ENCODE peak calls at places on chromosomes 12 and 14, in four cellular contexts. One of them, this sample, is unnamed.

GRCh38 chr12:116673713-116674112 is 64.2 kb downstream of the SPRING1 start:
- DNase-seq in right lobe of liver: no peak
- DNase-seq in left ventricle myocardium inferior: no peak
- DNase-seq in psoas muscle: no peak
- DNase-seq in this sample: no peak

GRCh38 chr14:39939023-39939422 is 506.8 kb upstream of the FBXO33 start:
- DNase-seq in right lobe of liver: no peak
- DNase-seq in left ventricle myocardium inferior: no peak
- DNase-seq in psoas muscle: no peak
- DNase-seq in this sample: no peak

GRCh38 chr14:60922050-60922449 is 58.8 kb downstream of the TRMT5 start:
- DNase-seq in right lobe of liver: no peak
- DNase-seq in left ventricle myocardium inferior: no peak
- DNase-seq in psoas muscle: no peak
- DNase-seq in this sample: no peak

GRCh38 chr12:120583478-120584030 is 2.4 kb upstream of the POP5 start:
- DNase-seq in right lobe of liver: peak
- DNase-seq in left ventricle myocardium inferior: peak
- DNase-seq in psoas muscle: peak
- DNase-seq in this sample: peak

GRCh38 chr12:59084758-59085383 is 164.6 kb upstream of the LRIG3 start:
- DNase-seq in right lobe of liver: no peak
- DNase-seq in left ventricle myocardium inferior: no peak
- DNase-seq in psoas muscle: peak
- DNase-seq in this sample: no peak

GRCh38 chr12:121514184-121514742 is 66.6 kb downstream of the KDM2B start:
- DNase-seq in right lobe of liver: no peak
- DNase-seq in left ventricle myocardium inferior: no peak
- DNase-seq in psoas muscle: no peak
- DNase-seq in this sample: no peak

GRCh38 chr14:87041290-87042020 is 951.5 kb downstream of the GALC start:
- DNase-seq in right lobe of liver: no peak
- DNase-seq in left ventricle myocardium inferior: no peak
- DNase-seq in psoas muscle: no peak
- DNase-seq in this sample: no peak

GRCh38 chr14:21039059-21039422 is 3.1 kb upstream of the RNASE7 start:
- DNase-seq in right lobe of liver: peak
- DNase-seq in left ventricle myocardium inferior: peak
- DNase-seq in psoas muscle: peak
- DNase-seq in this sample: peak

GRCh38 chr14:90518941-90519256 is 122.1 kb downstream of the CALM1 start:
- DNase-seq in right lobe of liver: no peak
- DNase-seq in left ventricle myocardium inferior: no peak
- DNase-seq in psoas muscle: no peak
- DNase-seq in this sample: peak

GRCh38 chr12:77122236-77122635 is 56.9 kb upstream of the E2F7 start:
- DNase-seq in right lobe of liver: no peak
- DNase-seq in left ventricle myocardium inferior: no peak
- DNase-seq in psoas muscle: no peak
- DNase-seq in this sample: no peak

GRCh38 chr14:51789631-51790030 is 70.8 kb upstream of the GNG2 start:
- DNase-seq in right lobe of liver: no peak
- DNase-seq in left ventricle myocardium inferior: no peak
- DNase-seq in psoas muscle: no peak
- DNase-seq in this sample: no peak

GRCh38 chr12:94111290-94111689 is 37.1 kb upstream of the PLXNC1 start:
- DNase-seq in right lobe of liver: no peak
- DNase-seq in left ventricle myocardium inferior: no peak
- DNase-seq in psoas muscle: no peak
- DNase-seq in this sample: no peak

GRCh38 chr14:89792489-89793366 is 161.8 kb downstream of the EFCAB11 start:
- DNase-seq in right lobe of liver: no peak
- DNase-seq in left ventricle myocardium inferior: no peak
- DNase-seq in psoas muscle: peak
- DNase-seq in this sample: no peak

GRCh38 chr12:19186722-19187661 is 57.5 kb downstream of the PLEKHA5 start:
- DNase-seq in right lobe of liver: no peak
- DNase-seq in left ventricle myocardium inferior: no peak
- DNase-seq in psoas muscle: no peak
- DNase-seq in this sample: no peak

GRCh38 chr12:42926232-42926631 is 336.7 kb upstream of the PRICKLE1 start:
- DNase-seq in right lobe of liver: no peak
- DNase-seq in left ventricle myocardium inferior: no peak
- DNase-seq in psoas muscle: no peak
- DNase-seq in this sample: no peak

GRCh38 chr14:21093769-21094681 is 4.4 kb downstream of the ZNF219 start:
- DNase-seq in right lobe of liver: no peak
- DNase-seq in left ventricle myocardium inferior: no peak
- DNase-seq in psoas muscle: no peak
- DNase-seq in this sample: no peak

GRCh38 chr12:114767906-114768697 is 84.1 kb upstream of the TBX3 start:
- DNase-seq in right lobe of liver: no peak
- DNase-seq in left ventricle myocardium inferior: no peak
- DNase-seq in psoas muscle: no peak
- DNase-seq in this sample: no peak

GRCh38 chr12:57462307-57463253 is 3.0 kb downstream of the GLI1 start:
- DNase-seq in right lobe of liver: peak
- DNase-seq in left ventricle myocardium inferior: peak
- DNase-seq in psoas muscle: peak
- DNase-seq in this sample: peak

GRCh38 chr14:86521032-86521730 is 991.2 kb downstream of the FLRT2 start:
- DNase-seq in right lobe of liver: no peak
- DNase-seq in left ventricle myocardium inferior: no peak
- DNase-seq in psoas muscle: no peak
- DNase-seq in this sample: no peak

GRCh38 chr12:13181375-13182070 is 15.0 kb upstream of the EMP1 start:
- DNase-seq in right lobe of liver: no peak
- DNase-seq in left ventricle myocardium inferior: no peak
- DNase-seq in psoas muscle: no peak
- DNase-seq in this sample: no peak

GRCh38 chr12:117641885-117642284 is 280.5 kb upstream of the NOS1 start:
- DNase-seq in right lobe of liver: no peak
- DNase-seq in left ventricle myocardium inferior: no peak
- DNase-seq in psoas muscle: no peak
- DNase-seq in this sample: no peak

GRCh38 chr12:12705833-12706520 is 10.0 kb upstream of the GPR19 start:
- DNase-seq in right lobe of liver: no peak
- DNase-seq in left ventricle myocardium inferior: no peak
- DNase-seq in psoas muscle: no peak
- DNase-seq in this sample: no peak

GRCh38 chr12:41514907-41515306 is 326.8 kb downstream of the PDZRN4 start:
- DNase-seq in right lobe of liver: no peak
- DNase-seq in left ventricle myocardium inferior: no peak
- DNase-seq in psoas muscle: no peak
- DNase-seq in this sample: no peak

GRCh38 chr12:131959137-131959536 is 9.4 kb downstream of the EP400 start:
- DNase-seq in right lobe of liver: no peak
- DNase-seq in left ventricle myocardium inferior: no peak
- DNase-seq in psoas muscle: no peak
- DNase-seq in this sample: no peak

DNA sequence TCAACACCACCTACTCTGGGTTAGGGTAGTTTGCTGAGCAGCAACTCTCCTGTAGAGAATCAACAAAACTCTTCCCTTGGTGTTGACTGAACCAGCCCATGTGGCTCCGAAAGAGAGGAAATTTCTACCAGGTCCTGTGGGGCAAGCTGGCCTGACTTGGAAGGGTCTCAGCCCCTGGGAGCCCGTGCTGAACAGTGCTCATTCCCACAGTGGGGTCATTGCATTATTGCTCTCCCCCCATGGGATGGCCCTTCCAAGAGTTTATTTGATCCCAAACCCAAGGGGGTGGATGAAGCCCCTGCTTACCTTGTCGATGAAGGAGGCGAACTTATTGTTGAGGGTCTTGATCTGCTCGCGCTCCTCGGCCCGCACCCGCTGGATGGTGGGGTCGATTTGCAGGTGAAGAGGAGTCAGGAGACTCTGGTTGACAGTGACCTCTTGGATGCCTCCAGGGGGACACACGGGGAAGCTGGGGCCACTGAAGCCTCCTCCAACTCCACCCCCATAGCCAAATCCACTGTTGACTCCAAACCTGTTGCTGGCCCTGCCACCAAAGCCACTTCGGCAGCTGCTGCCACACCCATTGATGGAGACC is 573 bp downstream of the KRT75 start:
- DNase-seq in right lobe of liver: no peak
- DNase-seq in left ventricle myocardium inferior: no peak
- DNase-seq in psoas muscle: no peak
- DNase-seq in this sample: no peak
- TF ChIP-seq CTCF in right lobe of liver: no peak
- TF ChIP-seq CTCF in left ventricle myocardium inferior: no peak
- TF ChIP-seq CTCF in psoas muscle: no peak
- TF ChIP-seq CTCF in this sample: no peak

GRCh38 chr12:124399622-124400021 is 104.7 kb downstream of the RFLNA start:
- DNase-seq in right lobe of liver: no peak
- DNase-seq in left ventricle myocardium inferior: no peak
- DNase-seq in psoas muscle: no peak
- DNase-seq in this sample: no peak

GRCh38 chr12:124397399-124397679 is 102.4 kb downstream of the RFLNA start:
- DNase-seq in right lobe of liver: no peak
- DNase-seq in left ventricle myocardium inferior: no peak
- DNase-seq in psoas muscle: no peak
- DNase-seq in this sample: no peak

GRCh38 chr12:124397807-124398577 is 103.1 kb downstream of the RFLNA start:
- DNase-seq in right lobe of liver: no peak
- DNase-seq in left ventricle myocardium inferior: no peak
- DNase-seq in psoas muscle: no peak
- DNase-seq in this sample: no peak

GRCh38 chr12:124400124-124400523 is 105.2 kb downstream of the RFLNA start:
- DNase-seq in right lobe of liver: no peak
- DNase-seq in left ventricle myocardium inferior: no peak
- DNase-seq in psoas muscle: no peak
- DNase-seq in this sample: no peak

GRCh38 chr12:124398578-124399227 is 103.8 kb downstream of the RFLNA start:
- DNase-seq in right lobe of liver: no peak
- DNase-seq in left ventricle myocardium inferior: peak
- DNase-seq in psoas muscle: peak
- DNase-seq in this sample: no peak
- TF ChIP-seq CTCF in right lobe of liver: no peak
- TF ChIP-seq CTCF in left ventricle myocardium inferior: no peak
- TF ChIP-seq CTCF in psoas muscle: peak
- TF ChIP-seq CTCF in this sample: no peak

GRCh38 chr14:77025744-77026165 is 2.8 kb downstream of the IRF2BPL start:
- DNase-seq in right lobe of liver: peak
- DNase-seq in left ventricle myocardium inferior: peak
- DNase-seq in psoas muscle: peak
- DNase-seq in this sample: no peak

GRCh38 chr14:77028384-77029246 is at the start of gene IRF2BPL:
- DNase-seq in right lobe of liver: peak
- DNase-seq in left ventricle myocardium inferior: peak
- DNase-seq in psoas muscle: peak
- DNase-seq in this sample: peak

GRCh38 chr14:77026930-77027537 is 1.5 kb downstream of the IRF2BPL start:
- DNase-seq in right lobe of liver: peak
- DNase-seq in left ventricle myocardium inferior: peak
- DNase-seq in psoas muscle: peak
- DNase-seq in this sample: peak

GRCh38 chr14:77026166-77026929 is 2.2 kb downstream of the IRF2BPL start:
- DNase-seq in right lobe of liver: peak
- DNase-seq in left ventricle myocardium inferior: peak
- DNase-seq in psoas muscle: peak
- DNase-seq in this sample: peak

DNA sequence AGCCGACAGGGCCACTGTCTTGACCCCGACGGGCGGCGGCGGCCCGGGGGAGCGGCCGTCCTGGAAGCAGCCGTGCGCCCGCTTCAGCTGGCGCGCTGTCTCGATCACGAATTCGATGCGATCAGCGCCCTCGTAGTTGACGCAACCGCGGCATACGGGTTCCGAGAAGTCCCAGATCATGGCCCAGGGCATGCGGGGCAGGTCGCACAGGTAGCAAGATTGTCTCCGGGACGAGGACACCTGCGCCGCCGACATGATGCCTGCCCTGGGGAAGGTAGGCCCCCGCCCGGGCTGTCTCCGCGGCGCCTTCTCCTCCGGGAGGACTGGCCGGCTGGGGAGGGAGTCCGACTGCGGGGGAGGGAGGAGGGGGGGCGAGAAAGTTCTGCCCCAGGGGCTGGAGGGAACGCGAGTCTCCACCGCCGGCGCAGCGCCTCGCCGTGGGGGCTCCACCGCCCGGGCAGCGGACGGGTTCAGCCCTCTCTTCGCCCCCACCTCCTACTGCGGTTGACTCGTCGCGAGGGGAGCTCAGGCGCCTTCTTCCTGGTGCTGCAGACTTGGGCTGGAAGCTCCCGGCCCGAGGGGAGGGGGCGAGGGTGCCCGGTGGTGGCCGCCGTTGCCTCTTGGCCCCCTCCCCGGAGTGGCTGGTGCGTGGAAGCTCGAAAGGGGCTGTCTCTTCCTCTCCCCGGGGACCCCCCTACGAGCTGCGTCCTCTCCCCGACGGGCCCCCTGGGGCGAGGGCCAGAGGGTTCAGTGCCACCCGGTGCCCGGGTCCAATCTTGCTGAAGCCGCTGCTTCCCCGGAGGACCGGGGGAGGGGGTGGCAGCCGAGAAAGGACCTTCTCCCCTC is 747 bp downstream of the IRF2BPL start:
- DNase-seq in right lobe of liver: peak
- DNase-seq in left ventricle myocardium inferior: peak
- DNase-seq in psoas muscle: peak
- DNase-seq in this sample: peak
- TF ChIP-seq CTCF in right lobe of liver: no peak
- TF ChIP-seq CTCF in left ventricle myocardium inferior: peak
- TF ChIP-seq CTCF in psoas muscle: peak
- TF ChIP-seq CTCF in this sample: peak

DNA sequence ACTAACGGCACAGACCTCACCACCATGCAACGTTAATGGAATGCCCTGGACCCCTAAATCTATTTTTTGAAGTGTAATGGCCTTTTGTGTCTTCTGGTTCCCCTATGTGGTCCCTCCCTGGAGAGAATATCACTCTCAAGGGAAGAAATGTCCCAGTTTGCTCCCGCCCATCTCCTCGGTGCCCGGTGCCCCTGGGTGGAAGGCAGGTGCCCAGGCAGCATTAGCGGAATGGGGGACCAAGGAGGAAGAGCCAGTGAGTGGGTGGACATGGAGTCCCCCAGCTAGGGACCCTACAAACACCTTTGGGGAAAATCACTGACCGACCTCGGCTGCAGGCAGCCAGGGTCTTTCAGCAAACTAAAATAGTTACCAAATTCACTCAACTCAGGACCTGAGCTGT is 212.1 kb upstream of the RTL1 start:
- DNase-seq in right lobe of liver: no peak
- DNase-seq in left ventricle myocardium inferior: no peak
- DNase-seq in psoas muscle: no peak
- DNase-seq in this sample: no peak
- TF ChIP-seq CTCF in right lobe of liver: no peak
- TF ChIP-seq CTCF in left ventricle myocardium inferior: no peak
- TF ChIP-seq CTCF in psoas muscle: no peak
- TF ChIP-seq CTCF in this sample: no peak

DNA sequence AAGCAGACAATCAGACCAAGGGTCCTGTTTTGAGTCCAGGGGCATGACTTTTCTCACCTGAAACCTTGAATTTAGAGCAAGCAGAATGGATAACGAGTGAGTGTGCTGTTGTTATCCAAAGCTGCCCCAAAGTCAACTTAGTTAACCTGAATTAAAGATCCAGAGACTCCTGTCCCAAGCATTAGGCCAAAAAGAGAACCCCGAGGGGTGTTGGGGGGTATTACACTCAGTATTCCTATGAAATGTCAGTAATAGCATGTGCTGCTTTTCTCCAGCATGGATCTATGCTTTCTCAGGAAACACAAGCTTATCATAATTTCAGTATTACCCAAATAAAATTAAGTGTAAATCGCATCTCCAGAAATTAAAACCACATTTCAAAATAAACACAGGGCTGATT is 19.0 kb downstream of the EIF4B start:
- DNase-seq in right lobe of liver: no peak
- DNase-seq in left ventricle myocardium inferior: no peak
- DNase-seq in psoas muscle: no peak
- DNase-seq in this sample: no peak
- TF ChIP-seq CTCF in right lobe of liver: no peak
- TF ChIP-seq CTCF in left ventricle myocardium inferior: no peak
- TF ChIP-seq CTCF in psoas muscle: no peak
- TF ChIP-seq CTCF in this sample: no peak